ENCODE peak calls at places on chromosomes 4 and X, in eight cellular contexts. P is heart left ventricle; J is A549; R is thoracic aorta; K is esophagus squamous epithelium; E is CD8-positive, alpha-beta T cell; V is natural killer cell; O is tibial artery. M is an unnamed sample.

GRCh38 chr4:135250040-135250439 is 1048.5 kb upstream of the PABPC4L start:
- DNase-seq in P (no peak), J (no peak), R (no peak), K (no peak), E (no peak), V (no peak), O (no peak), M (no peak)

GRCh38 chr4:26636458-26636857 is 52.6 kb downstream of the TBC1D19 start:
- DNase-seq in P (no peak), J (no peak), R (no peak), K (no peak), E (no peak), V (no peak), O (no peak), M (no peak)

GRCh38 chr4:110073045-110073845 is 125.2 kb downstream of the ELOVL6 start:
- DNase-seq in P (peak), J (no peak), R (no peak), K (no peak), E (no peak), V (no peak), O (no peak), M (no peak)

GRCh38 chrX:148422531-148422930 is 77.9 kb upstream of the AFF2 start:
- DNase-seq in P (no peak), J (no peak), R (no peak), K (no peak), E (no peak), V (no peak), O (no peak), M (no peak)

GRCh38 chr4:3406021-3406420 is 35.7 kb upstream of the HGFAC start:
- DNase-seq in P (peak), J (no peak), R (no peak), K (no peak), E (no peak), V (no peak), O (peak), M (no peak)

GRCh38 chr4:41360911-41361830 is 104.4 kb downstream of the UCHL1 start:
- DNase-seq in P (peak), J (no peak), R (no peak), K (no peak), E (no peak), V (no peak), O (peak), M (no peak)

GRCh38 chrX:155938132-155938531 is 57.0 kb downstream of the VAMP7 start:
- DNase-seq in P (no peak), J (no peak), R (no peak), K (no peak), E (no peak), V (no peak), O (no peak), M (no peak)

GRCh38 chr4:89305712-89306437 is 1.7 kb downstream of the GPRIN3 start:
- DNase-seq in P (no peak), J (no peak), R (no peak), K (no peak), E (no peak), V (no peak), O (no peak), M (peak)

GRCh38 chr4:39928538-39928937 is 49.2 kb downstream of the PDS5A start:
- DNase-seq in P (no peak), J (no peak), R (no peak), K (no peak), E (no peak), V (no peak), O (no peak), M (no peak)

GRCh38 chr4:184284336-184284690 is 66.6 kb upstream of the ENPP6 start:
- DNase-seq in P (no peak), J (no peak), R (no peak), K (no peak), E (no peak), V (no peak), O (no peak), M (no peak)

DNA sequence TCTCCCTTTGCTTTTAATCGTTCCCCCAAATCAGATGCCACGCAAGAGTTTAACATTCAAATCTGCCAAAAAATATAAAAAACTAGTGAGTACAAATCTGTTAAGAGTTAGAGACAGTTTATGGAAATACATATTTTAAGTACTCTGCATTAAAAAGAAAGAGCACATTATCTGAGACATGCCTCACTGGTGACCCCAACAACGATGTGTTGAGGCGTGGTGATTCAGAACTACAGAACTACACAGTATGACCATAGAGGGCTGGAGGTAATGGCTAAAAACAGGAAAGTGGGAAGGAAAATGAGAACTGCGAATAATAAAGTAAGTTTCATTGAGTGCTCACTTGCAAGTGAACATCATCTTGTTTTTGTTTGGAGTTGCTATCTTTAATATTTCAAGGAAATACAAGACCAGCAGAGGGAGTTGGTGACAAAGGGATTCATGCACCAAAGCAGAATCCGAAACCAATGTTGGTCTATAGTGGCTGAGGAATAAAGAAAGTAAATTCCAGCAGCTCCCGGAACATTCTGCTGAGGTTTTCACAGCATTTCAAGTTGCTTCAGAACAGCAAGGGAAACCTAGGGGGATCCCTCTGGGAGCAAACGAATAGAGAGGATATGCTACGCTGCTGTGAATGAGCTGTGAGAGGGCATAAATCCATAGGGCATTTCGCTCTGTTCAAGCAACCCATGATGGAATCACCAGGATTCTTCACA is 92.2 kb downstream of the DCHS2 start:
- DNase-seq in P (no peak), J (peak), R (no peak), K (no peak), E (no peak), V (no peak), O (no peak), M (no peak)
- TF ChIP-seq CTCF in P (no peak), J (peak), R (peak), K (peak), E (no peak), V (no peak), O (peak), M (no peak)

DNA sequence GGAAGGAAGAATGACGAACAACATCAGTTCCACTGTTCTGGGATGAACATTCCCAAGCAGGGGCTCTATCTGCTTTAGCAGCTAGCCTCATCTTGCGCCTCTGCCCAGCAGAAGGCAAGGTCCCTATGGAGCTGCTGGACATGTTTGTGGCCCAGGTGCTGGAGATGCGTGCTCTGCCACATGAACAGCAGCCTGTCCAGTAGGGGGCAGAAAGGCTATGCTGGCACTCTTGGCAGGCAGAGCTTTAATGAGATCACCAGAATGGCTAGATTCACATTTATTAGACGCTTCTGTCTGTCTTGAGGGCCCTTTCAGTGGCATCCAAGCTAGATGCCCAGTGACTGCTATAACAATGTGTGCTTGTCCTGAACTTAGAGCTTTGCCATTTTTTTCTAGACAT is 1826.0 kb downstream of the STIM2 start:
- DNase-seq in P (peak), J (peak), R (no peak), K (no peak), E (no peak), V (no peak), O (no peak), M (no peak)
- TF ChIP-seq CTCF in P (peak), J (peak), R (no peak), K (no peak), E (no peak), V (no peak), O (no peak), M (no peak)

GRCh38 chrX:68492583-68492982 is 6.3 kb upstream of the YIPF6 start:
- DNase-seq in P (no peak), J (no peak), R (no peak), K (no peak), E (no peak), V (no peak), O (no peak), M (no peak)

GRCh38 chrX:68487924-68488323 is 10.9 kb upstream of the YIPF6 start:
- DNase-seq in P (no peak), J (no peak), R (no peak), K (no peak), E (no peak), V (no peak), O (no peak), M (no peak)

GRCh38 chrX:68487254-68487653 is 11.6 kb upstream of the YIPF6 start:
- DNase-seq in P (no peak), J (no peak), R (no peak), K (no peak), E (no peak), V (no peak), O (no peak), M (no peak)

GRCh38 chrX:68488657-68489056 is 10.2 kb upstream of the YIPF6 start:
- DNase-seq in P (no peak), J (peak), R (no peak), K (no peak), E (no peak), V (no peak), O (no peak), M (no peak)

GRCh38 chrX:68490644-68491043 is 8.2 kb upstream of the YIPF6 start:
- DNase-seq in P (no peak), J (peak), R (no peak), K (no peak), E (no peak), V (no peak), O (no peak), M (no peak)
- TF ChIP-seq CTCF in P (no peak), J (peak), R (no peak), K (peak), E (no peak), V (no peak), O (no peak), M (peak)

GRCh38 chr4:137200322-137200721 is 332.0 kb downstream of the PCDH18 start:
- DNase-seq in P (no peak), J (no peak), R (no peak), K (no peak), E (no peak), V (no peak), O (no peak), M (no peak)

GRCh38 chr4:137198791-137199190 is 333.5 kb downstream of the PCDH18 start:
- DNase-seq in P (no peak), J (no peak), R (no peak), K (no peak), E (no peak), V (no peak), O (no peak), M (no peak)

GRCh38 chr4:137203601-137204000 is 328.7 kb downstream of the PCDH18 start:
- DNase-seq in P (no peak), J (no peak), R (no peak), K (no peak), E (no peak), V (no peak), O (no peak), M (no peak)
- TF ChIP-seq CTCF in P (no peak), J (no peak), R (no peak), K (no peak), E (no peak), V (no peak), O (no peak), M (no peak)